ENCODE peak calls at places on chromosome 6, in four cellular contexts. T, J, K and B are unnamed samples.

GRCh38 chr6:56223995-56224394 is 23.4 kb downstream of the COL21A1 start:
- DNase-seq in T (no peak), J (no peak), K (peak), B (peak)

GRCh38 chr6:118788702-118789101 is 105.2 kb upstream of the ASF1A start:
- DNase-seq in T (no peak), J (no peak), K (no peak), B (no peak)

GRCh38 chr6:133741375-133741861 is 147.5 kb upstream of the TCF21 start:
- DNase-seq in T (no peak), J (no peak), K (peak), B (no peak)

GRCh38 chr6:44980841-44981240 is 347.3 kb upstream of the RUNX2 start:
- DNase-seq in T (no peak), J (no peak), K (no peak), B (no peak)

GRCh38 chr6:145814035-145814500 is 527 bp downstream of the FBXO30 start:
- DNase-seq in T (no peak), J (no peak), K (peak), B (peak)

GRCh38 chr6:32529697-32530429 is at the start of gene HLA-DRB5:
- DNase-seq in T (no peak), J (no peak), K (no peak), B (no peak)

GRCh38 chr6:39424831-39425230 is 102.3 kb upstream of the KCNK16 start:
- DNase-seq in T (no peak), J (no peak), K (no peak), B (no peak)

GRCh38 chr6:16471222-16471784 is 232.9 kb downstream of the GMPR start:
- DNase-seq in T (no peak), J (no peak), K (no peak), B (no peak)

GRCh38 chr6:84052204-84052882 is 18.8 kb downstream of the MRAP2 start:
- DNase-seq in T (no peak), J (no peak), K (peak), B (peak)

GRCh38 chr6:63734923-63735322 is 99.3 kb downstream of the PHF3 start:
- DNase-seq in T (no peak), J (no peak), K (no peak), B (no peak)

GRCh38 chr6:211856-212497 is 80.3 kb upstream of the DUSP22 start:
- DNase-seq in T (no peak), J (no peak), K (no peak), B (no peak)

GRCh38 chr6:72739368-72739779 is 117.5 kb downstream of the KCNQ5 start:
- DNase-seq in T (no peak), J (no peak), K (no peak), B (no peak)

GRCh38 chr6:23106951-23107350 is 537.6 kb downstream of the HDGFL1 start:
- DNase-seq in T (no peak), J (no peak), K (peak), B (peak)

GRCh38 chr6:112441607-112442006 is 94.5 kb downstream of the RFPL4B start:
- DNase-seq in T (no peak), J (no peak), K (no peak), B (no peak)

GRCh38 chr6:70281923-70282902 is 20.7 kb downstream of the COL9A1 start:
- DNase-seq in T (no peak), J (no peak), K (no peak), B (no peak)

GRCh38 chr6:110643175-110643574 is 166.8 kb upstream of the SLC22A16 start:
- DNase-seq in T (no peak), J (no peak), K (no peak), B (peak)

GRCh38 chr6:119612871-119613515 is 263.4 kb upstream of the MAN1A1 start:
- DNase-seq in T (no peak), J (no peak), K (peak), B (no peak)

GRCh38 chr6:35259194-35259945 is at the start of gene ZNF76:
- DNase-seq in T (peak), J (peak), K (peak), B (peak)

GRCh38 chr6:34484899-34485298 is 19.0 kb downstream of the PACSIN1 start:
- DNase-seq in T (peak), J (peak), K (no peak), B (no peak)

GRCh38 chr6:159107451-159108260 is 61.5 kb upstream of the FNDC1 start:
- DNase-seq in T (peak), J (peak), K (no peak), B (no peak)

GRCh38 chr6:56671651-56672461 is 29.2 kb upstream of the DST start:
- DNase-seq in T (no peak), J (no peak), K (no peak), B (no peak)

GRCh38 chr6:89471287-89471867 is 38.4 kb downstream of the ANKRD6 start:
- DNase-seq in T (no peak), J (no peak), K (no peak), B (no peak)

GRCh38 chr6:67640462-67640861 is 994.6 kb upstream of the ADGRB3 start:
- DNase-seq in T (no peak), J (no peak), K (peak), B (no peak)

GRCh38 chr6:125866433-125866832 is 75.7 kb downstream of the NCOA7 start:
- DNase-seq in T (no peak), J (no peak), K (no peak), B (no peak)

GRCh38 chr6:31791324-31792089 is 4.0 kb downstream of the VARS1 start:
- DNase-seq in T (no peak), J (no peak), K (peak), B (peak)

GRCh38 chr6:49462599-49462926 is 490 bp downstream of the MMUT start:
- DNase-seq in T (no peak), J (no peak), K (no peak), B (no peak)

GRCh38 chr6:134123666-134124208 is 71.3 kb upstream of the SLC2A12 start:
- DNase-seq in T (no peak), J (no peak), K (peak), B (peak)

GRCh38 chr6:136334853-136335252 is 45.2 kb upstream of the BCLAF1 start:
- DNase-seq in T (no peak), J (no peak), K (no peak), B (no peak)

GRCh38 chr6:167973092-167973880 is 24.2 kb upstream of the KIF25 start:
- DNase-seq in T (no peak), J (no peak), K (no peak), B (no peak)

GRCh38 chr6:122400121-122400450 is 634 bp downstream of the HSF2 start:
- DNase-seq in T (no peak), J (no peak), K (peak), B (peak)

GRCh38 chr6:73665686-73666319 is 12.0 kb upstream of the SLC17A5 start:
- DNase-seq in T (no peak), J (no peak), K (peak), B (no peak)

GRCh38 chr6:34810936-34811632 is 19.2 kb downstream of the BLTP3A start:
- DNase-seq in T (no peak), J (no peak), K (no peak), B (no peak)

GRCh38 chr6:9502991-9503761 is 911.7 kb downstream of the TFAP2A start:
- DNase-seq in T (no peak), J (no peak), K (peak), B (peak)

GRCh38 chr6:43428874-43429273 is 1.5 kb downstream of the ABCC10 start:
- DNase-seq in T (no peak), J (no peak), K (no peak), B (no peak)

GRCh38 chr6:99522531-99522930 is 7.3 kb upstream of the USP45 start:
- DNase-seq in T (no peak), J (no peak), K (peak), B (peak)